ENCODE peak calls at places on chromosome 20, in four cellular contexts. L, Q, M and O are unnamed samples.

GRCh38 chr20:1210501-1210900 is 7.2 kb downstream of the C20orf202 start:
- DNase-seq in M (no peak), Q (no peak), L (no peak), O (no peak)

GRCh38 chr20:48613926-48614325 is 213.9 kb downstream of the PREX1 start:
- DNase-seq in L (no peak), Q (no peak), M (no peak), O (no peak)

GRCh38 chr20:52060794-52061714 is 130.5 kb downstream of the ZFP64 start:
- DNase-seq in L (no peak), M (peak; percentile 13), Q (no peak), O (no peak)

GRCh38 chr20:53872561-53873248 is 197.7 kb downstream of the BCAS1 start:
- DNase-seq in Q (peak; percentile 49), M (peak; percentile 28), L (peak; percentile 75), O (no peak)

GRCh38 chr20:32231847-32232246 is 24.2 kb downstream of the POFUT1 start:
- DNase-seq in M (peak; percentile 33), L (peak; percentile 39), Q (peak; percentile 56), O (no peak)

GRCh38 chr20:23111307-23111943 is 25.3 kb upstream of the CD93 start:
- DNase-seq in Q (no peak), L (no peak), M (no peak), O (no peak)

GRCh38 chr20:10282930-10283556 is 64.4 kb downstream of the SNAP25 start:
- DNase-seq in M (peak; percentile 45), L (no peak), Q (no peak), O (no peak)

GRCh38 chr20:4135385-4136077 is 120.2 kb upstream of the RNF24 start:
- DNase-seq in Q (no peak), L (no peak), M (peak; percentile 98), O (peak; percentile 53)

GRCh38 chr20:11144114-11144513 is 470.3 kb upstream of the JAG1 start:
- DNase-seq in M (peak; percentile 94), L (no peak), Q (no peak), O (no peak)

GRCh38 chr20:22684072-22684762 is 99.8 kb upstream of the FOXA2 start:
- DNase-seq in M (peak; percentile 76), Q (peak; percentile 8), L (no peak), O (peak; percentile 66)

GRCh38 chr20:14951707-14952106 is 614.3 kb upstream of the FLRT3 start:
- DNase-seq in L (no peak), Q (no peak), M (peak; percentile 13), O (no peak)

GRCh38 chr20:63625771-63626423 is 1.0 kb downstream of the GMEB2 start:
- DNase-seq in L (no peak), M (peak; percentile 22), Q (peak; percentile 44), O (no peak)

GRCh38 chr20:2178328-2179232 is 77.0 kb downstream of the STK35 start:
- DNase-seq in L (no peak), M (no peak), Q (no peak), O (no peak)

GRCh38 chr20:58883243-58883691 is 30.8 kb downstream of the GNAS start:
- DNase-seq in Q (no peak), L (no peak), M (no peak), O (no peak)

GRCh38 chr20:2224246-2224645 is 71.6 kb upstream of the TGM3 start:
- DNase-seq in L (no peak), Q (no peak), M (no peak), O (no peak)

GRCh38 chr20:46767127-46767761 is 57.8 kb downstream of the SLC2A10 start:
- DNase-seq in M (no peak), Q (peak; percentile 22), L (no peak), O (peak; percentile 53)

GRCh38 chr20:63452341-63453028 is 20.0 kb downstream of the KCNQ2 start:
- DNase-seq in M (no peak), L (no peak), Q (no peak), O (no peak)

GRCh38 chr20:54058420-54059139 is 11.8 kb downstream of the BCAS1 start:
- DNase-seq in M (no peak), Q (no peak), L (no peak), O (no peak)

GRCh38 chr20:58218665-58219341 is 9.7 kb downstream of the ANKRD60 start:
- DNase-seq in Q (no peak), L (no peak), M (no peak), O (no peak)

GRCh38 chr20:3890410-3890751 is 1.2 kb downstream of the PANK2 start:
- DNase-seq in M (no peak), L (no peak), Q (no peak), O (no peak)

GRCh38 chr20:32004963-32005362 is 5.3 kb upstream of the CCM2L start:
- DNase-seq in L (no peak), Q (no peak), M (no peak), O (no peak)

GRCh38 chr20:44650777-44651493 is 564 bp downstream of the ADA start:
- DNase-seq in M (no peak), L (peak; percentile 40), Q (peak; percentile 46), O (no peak)

GRCh38 chr20:11544029-11544678 is 373.5 kb upstream of the BTBD3 start:
- DNase-seq in M (peak; percentile 76), Q (peak; percentile 4), L (no peak), O (no peak)

GRCh38 chr20:53408728-53409157 is 184.9 kb downstream of the ZNF217 start:
- DNase-seq in M (no peak), L (no peak), Q (no peak), O (no peak)

GRCh38 chr20:25566821-25567220 is 18.5 kb downstream of the NINL start:
- DNase-seq in Q (no peak), M (no peak), L (no peak), O (no peak)

GRCh38 chr20:35506179-35506578 is 23.3 kb downstream of the C20orf173 start:
- DNase-seq in L (no peak), M (no peak), Q (no peak), O (no peak)

GRCh38 chr20:38685853-38686473 is 38.3 kb upstream of the SLC32A1 start:
- DNase-seq in M (peak; percentile 51), L (peak; percentile 15), Q (peak; percentile 44), O (no peak)

GRCh38 chr20:8305449-8305978 is 173.4 kb downstream of the PLCB1 start:
- DNase-seq in M (peak; percentile 9), L (peak; percentile 59), Q (peak; percentile 65), O (peak; percentile 53)

GRCh38 chr20:53335509-53335908 is 258.1 kb downstream of the ZNF217 start:
- DNase-seq in Q (no peak), L (no peak), M (no peak), O (no peak)

GRCh38 chr20:61254881-61255589 is 3.0 kb downstream of the CDH4 start:
- DNase-seq in Q (no peak), M (no peak), L (no peak), O (no peak)

GRCh38 chr20:41095110-41095969 is 42.0 kb upstream of the PLCG1 start:
- DNase-seq in Q (peak; percentile 61), M (peak; percentile 55), L (peak; percentile 50), O (peak; percentile 51)

GRCh38 chr20:51354191-51354768 is 188.2 kb downstream of the NFATC2 start:
- DNase-seq in L (no peak), M (peak; percentile 88), Q (no peak), O (no peak)

GRCh38 chr20:31788578-31788977 is 30.6 kb upstream of the MYLK2 start:
- DNase-seq in Q (no peak), M (no peak), L (no peak), O (no peak)